ENCODE peak calls at places on chromosomes 2 and 18, in seven cellular contexts. One of them, this sample, is unnamed. For H3K4me1, the result is how much of the 10 kb centered on the place peaks cover.

GRCh38 chr2:188909036-188909435 is 65.1 kb upstream of the COL3A1 start:
- DNase-seq in spleen: no peak
- DNase-seq in Karpas-422: no peak
- DNase-seq in K562: no peak
- DNase-seq in aorta: no peak
- DNase-seq in tibial artery: no peak
- DNase-seq in cardiac muscle cell: no peak
- DNase-seq in this sample: no peak

GRCh38 chr18:43587538-43588153 is 310.4 kb upstream of the SYT4 start:
- DNase-seq in spleen: no peak
- DNase-seq in Karpas-422: peak
- DNase-seq in K562: peak
- DNase-seq in aorta: no peak
- DNase-seq in tibial artery: no peak
- DNase-seq in cardiac muscle cell: peak
- DNase-seq in this sample: no peak

GRCh38 chr2:120224735-120225548 is 1.7 kb upstream of the TMEM185B start:
- DNase-seq in spleen: peak
- DNase-seq in Karpas-422: no peak
- DNase-seq in K562: no peak
- DNase-seq in aorta: no peak
- DNase-seq in tibial artery: no peak
- DNase-seq in cardiac muscle cell: no peak
- DNase-seq in this sample: no peak

GRCh38 chr18:2686349-2686968 is 30.9 kb downstream of the SMCHD1 start:
- DNase-seq in spleen: no peak
- DNase-seq in Karpas-422: no peak
- DNase-seq in K562: no peak
- DNase-seq in aorta: no peak
- DNase-seq in tibial artery: no peak
- DNase-seq in cardiac muscle cell: no peak
- DNase-seq in this sample: no peak

GRCh38 chr2:240840435-240841060 is 20.5 kb upstream of the KIF1A start:
- DNase-seq in spleen: no peak
- DNase-seq in Karpas-422: peak
- DNase-seq in K562: peak
- DNase-seq in aorta: no peak
- DNase-seq in tibial artery: no peak
- DNase-seq in cardiac muscle cell: peak
- DNase-seq in this sample: peak

GRCh38 chr2:17232751-17233150 is 285.5 kb downstream of the RAD51AP2 start:
- DNase-seq in spleen: no peak
- DNase-seq in Karpas-422: no peak
- DNase-seq in K562: no peak
- DNase-seq in aorta: no peak
- DNase-seq in tibial artery: no peak
- DNase-seq in cardiac muscle cell: no peak
- DNase-seq in this sample: no peak

GRCh38 chr18:63590368-63590767 is 3.2 kb downstream of the SERPINB13 start:
- DNase-seq in spleen: no peak
- DNase-seq in Karpas-422: no peak
- DNase-seq in K562: no peak
- DNase-seq in aorta: no peak
- DNase-seq in tibial artery: no peak
- DNase-seq in cardiac muscle cell: peak
- DNase-seq in this sample: no peak

GRCh38 chr2:174785481-174785880 is 21.2 kb upstream of the CHRNA1 start:
- DNase-seq in spleen: no peak
- DNase-seq in Karpas-422: no peak
- DNase-seq in K562: no peak
- DNase-seq in aorta: no peak
- DNase-seq in tibial artery: no peak
- DNase-seq in cardiac muscle cell: no peak
- DNase-seq in this sample: no peak

GRCh38 chr18:76064998-76065397 is 430.0 kb downstream of the ZNF516 start:
- DNase-seq in spleen: no peak
- DNase-seq in Karpas-422: no peak
- DNase-seq in K562: peak
- DNase-seq in aorta: no peak
- DNase-seq in tibial artery: no peak
- DNase-seq in cardiac muscle cell: no peak
- DNase-seq in this sample: no peak

GRCh38 chr2:102271844-102272243 is 39.5 kb upstream of the IL1RL1 start:
- DNase-seq in spleen: no peak
- DNase-seq in Karpas-422: no peak
- DNase-seq in K562: no peak
- DNase-seq in aorta: no peak
- DNase-seq in tibial artery: no peak
- DNase-seq in cardiac muscle cell: no peak
- DNase-seq in this sample: no peak

GRCh38 chr2:240917684-240918257 is 11.6 kb downstream of the CROCC2 start:
- DNase-seq in spleen: no peak
- DNase-seq in Karpas-422: no peak
- DNase-seq in K562: no peak
- DNase-seq in aorta: peak
- DNase-seq in tibial artery: peak
- DNase-seq in cardiac muscle cell: no peak
- DNase-seq in this sample: peak

GRCh38 chr18:54129448-54130134 is 94.9 kb downstream of the MBD2 start:
- DNase-seq in spleen: no peak
- DNase-seq in Karpas-422: no peak
- DNase-seq in K562: no peak
- DNase-seq in aorta: no peak
- DNase-seq in tibial artery: no peak
- DNase-seq in cardiac muscle cell: no peak
- DNase-seq in this sample: no peak

GRCh38 chr18:68992719-68993482 is 195.0 kb downstream of the CCDC102B start:
- DNase-seq in spleen: no peak
- DNase-seq in Karpas-422: no peak
- DNase-seq in K562: no peak
- DNase-seq in aorta: peak
- DNase-seq in tibial artery: no peak
- DNase-seq in cardiac muscle cell: no peak
- DNase-seq in this sample: no peak

GRCh38 chr2:33213244-33213643 is 263.2 kb upstream of the RASGRP3 start:
- DNase-seq in spleen: no peak
- DNase-seq in Karpas-422: no peak
- DNase-seq in K562: no peak
- DNase-seq in aorta: no peak
- DNase-seq in tibial artery: no peak
- DNase-seq in cardiac muscle cell: no peak
- DNase-seq in this sample: no peak
- H3K27ac ChIP-seq in spleen: no peak
- H3K27ac ChIP-seq in Karpas-422: no peak
- H3K27ac ChIP-seq in K562: no peak
- H3K27ac ChIP-seq in aorta: peak
- H3K27ac ChIP-seq in tibial artery: peak
- H3K27ac ChIP-seq in cardiac muscle cell: no peak
- H3K27ac ChIP-seq in this sample: no peak

DNA sequence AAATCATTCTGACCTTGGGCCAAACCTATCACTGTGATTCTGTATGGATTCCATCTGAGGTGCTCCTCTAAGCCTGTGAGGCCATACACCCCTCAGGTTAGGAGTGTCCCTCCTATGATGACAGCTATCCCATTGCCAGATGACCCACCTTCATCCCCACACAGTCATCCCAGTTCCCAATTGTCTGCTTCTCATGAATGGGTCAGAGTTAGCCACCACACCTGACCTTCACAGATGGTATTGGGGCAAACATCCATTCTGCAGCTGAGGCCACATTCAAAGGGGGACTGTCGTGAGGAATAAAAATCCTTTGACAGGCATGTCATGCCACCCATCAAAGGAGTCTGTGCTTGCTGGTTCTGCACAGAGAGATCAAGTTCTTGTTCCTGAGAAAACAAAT is 155.2 kb downstream of the AGPS start:
- DNase-seq in spleen: no peak
- DNase-seq in Karpas-422: no peak
- DNase-seq in K562: no peak
- DNase-seq in aorta: no peak
- DNase-seq in tibial artery: no peak
- DNase-seq in cardiac muscle cell: no peak
- DNase-seq in this sample: no peak
- H3K4me1 ChIP-seq in spleen: under half
- H3K4me1 ChIP-seq in Karpas-422: under half
- H3K4me1 ChIP-seq in K562: under half
- H3K4me1 ChIP-seq in aorta: under half
- H3K4me1 ChIP-seq in tibial artery: under half
- H3K4me1 ChIP-seq in cardiac muscle cell: under half
- H3K4me1 ChIP-seq in this sample: under half

GRCh38 chr2:61359058-61359457 is 111.8 kb downstream of the USP34 start:
- DNase-seq in spleen: no peak
- DNase-seq in Karpas-422: no peak
- DNase-seq in K562: no peak
- DNase-seq in aorta: no peak
- DNase-seq in tibial artery: no peak
- DNase-seq in cardiac muscle cell: no peak
- DNase-seq in this sample: no peak

GRCh38 chr2:61367177-61367576 is 103.7 kb downstream of the USP34 start:
- DNase-seq in spleen: no peak
- DNase-seq in Karpas-422: no peak
- DNase-seq in K562: no peak
- DNase-seq in aorta: no peak
- DNase-seq in tibial artery: no peak
- DNase-seq in cardiac muscle cell: no peak
- DNase-seq in this sample: no peak

GRCh38 chr2:61363580-61363979 is 107.3 kb downstream of the USP34 start:
- DNase-seq in spleen: no peak
- DNase-seq in Karpas-422: no peak
- DNase-seq in K562: no peak
- DNase-seq in aorta: no peak
- DNase-seq in tibial artery: no peak
- DNase-seq in cardiac muscle cell: no peak
- DNase-seq in this sample: no peak

GRCh38 chr2:61361068-61361467 is 109.8 kb downstream of the USP34 start:
- DNase-seq in spleen: no peak
- DNase-seq in Karpas-422: no peak
- DNase-seq in K562: no peak
- DNase-seq in aorta: no peak
- DNase-seq in tibial artery: no peak
- DNase-seq in cardiac muscle cell: no peak
- DNase-seq in this sample: no peak

GRCh38 chr2:61362873-61363272 is 108.0 kb downstream of the USP34 start:
- DNase-seq in spleen: no peak
- DNase-seq in Karpas-422: no peak
- DNase-seq in K562: no peak
- DNase-seq in aorta: no peak
- DNase-seq in tibial artery: no peak
- DNase-seq in cardiac muscle cell: no peak
- DNase-seq in this sample: no peak
- H3K27ac ChIP-seq in spleen: no peak
- H3K27ac ChIP-seq in Karpas-422: no peak
- H3K27ac ChIP-seq in K562: no peak
- H3K27ac ChIP-seq in aorta: no peak
- H3K27ac ChIP-seq in tibial artery: no peak
- H3K27ac ChIP-seq in cardiac muscle cell: no peak
- H3K27ac ChIP-seq in this sample: no peak

GRCh38 chr2:62785810-62786593 is 80.5 kb downstream of the EHBP1 start:
- DNase-seq in spleen: no peak
- DNase-seq in Karpas-422: no peak
- DNase-seq in K562: no peak
- DNase-seq in aorta: no peak
- DNase-seq in tibial artery: no peak
- DNase-seq in cardiac muscle cell: peak
- DNase-seq in this sample: no peak

GRCh38 chr2:62789918-62790317 is 84.4 kb downstream of the EHBP1 start:
- DNase-seq in spleen: no peak
- DNase-seq in Karpas-422: no peak
- DNase-seq in K562: no peak
- DNase-seq in aorta: no peak
- DNase-seq in tibial artery: no peak
- DNase-seq in cardiac muscle cell: no peak
- DNase-seq in this sample: no peak

GRCh38 chr2:62792408-62792807 is 86.9 kb downstream of the EHBP1 start:
- DNase-seq in spleen: no peak
- DNase-seq in Karpas-422: no peak
- DNase-seq in K562: no peak
- DNase-seq in aorta: no peak
- DNase-seq in tibial artery: no peak
- DNase-seq in cardiac muscle cell: no peak
- DNase-seq in this sample: no peak

GRCh38 chr2:62787381-62787780 is 81.9 kb downstream of the EHBP1 start:
- DNase-seq in spleen: no peak
- DNase-seq in Karpas-422: peak
- DNase-seq in K562: peak
- DNase-seq in aorta: no peak
- DNase-seq in tibial artery: no peak
- DNase-seq in cardiac muscle cell: peak
- DNase-seq in this sample: no peak

DNA sequence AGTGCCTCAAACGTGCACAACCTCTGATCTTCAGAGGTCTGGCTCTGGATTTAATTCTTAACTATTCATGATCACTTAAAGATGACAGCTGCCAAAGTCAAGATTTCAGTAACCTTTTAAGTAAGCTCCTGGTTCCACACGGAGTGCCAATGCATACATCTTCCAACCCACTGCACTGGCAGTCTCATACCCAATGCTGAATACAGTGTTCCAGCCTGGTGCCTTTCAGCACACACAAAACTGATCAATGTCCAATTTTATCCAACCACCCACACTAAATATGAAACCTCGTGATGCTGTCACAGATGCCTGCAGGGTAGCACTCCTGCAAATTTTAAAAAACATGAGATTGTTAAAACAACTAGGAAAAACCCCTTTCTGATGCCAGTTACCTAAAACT is 84.0 kb downstream of the EHBP1 start:
- DNase-seq in spleen: no peak
- DNase-seq in Karpas-422: no peak
- DNase-seq in K562: no peak
- DNase-seq in aorta: no peak
- DNase-seq in tibial artery: no peak
- DNase-seq in cardiac muscle cell: no peak
- DNase-seq in this sample: no peak
- H3K4me1 ChIP-seq in spleen: under half
- H3K4me1 ChIP-seq in Karpas-422: under half
- H3K4me1 ChIP-seq in K562: under half
- H3K4me1 ChIP-seq in aorta: under half
- H3K4me1 ChIP-seq in tibial artery: under half
- H3K4me1 ChIP-seq in cardiac muscle cell: under half
- H3K4me1 ChIP-seq in this sample: under half

GRCh38 chr2:21800356-21800755 is 676.6 kb downstream of the TDRD15 start:
- DNase-seq in spleen: no peak
- DNase-seq in Karpas-422: no peak
- DNase-seq in K562: no peak
- DNase-seq in aorta: no peak
- DNase-seq in tibial artery: no peak
- DNase-seq in cardiac muscle cell: no peak
- DNase-seq in this sample: no peak

GRCh38 chr2:21804151-21804550 is 680.4 kb downstream of the TDRD15 start:
- DNase-seq in spleen: no peak
- DNase-seq in Karpas-422: no peak
- DNase-seq in K562: no peak
- DNase-seq in aorta: no peak
- DNase-seq in tibial artery: no peak
- DNase-seq in cardiac muscle cell: no peak
- DNase-seq in this sample: no peak

DNA sequence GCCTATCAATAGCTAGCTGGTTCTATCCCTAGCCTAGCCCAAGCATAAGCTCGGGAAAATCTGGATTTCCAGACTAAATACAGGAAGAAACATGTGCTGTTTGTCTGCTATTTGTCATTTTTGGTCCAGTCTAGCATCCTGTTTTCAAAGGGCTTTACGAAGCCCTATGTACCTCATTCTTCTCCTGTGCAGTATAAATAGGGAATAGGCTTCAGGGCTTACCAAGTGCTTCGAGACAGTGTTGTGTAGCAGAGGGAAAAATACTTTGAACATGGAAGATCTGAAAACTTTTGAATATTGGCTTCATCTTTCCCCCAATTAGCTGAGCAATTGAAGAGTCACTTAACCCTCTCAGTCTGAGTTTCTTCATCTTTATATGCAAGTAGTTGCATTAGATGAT is 679.8 kb downstream of the TDRD15 start:
- DNase-seq in spleen: no peak
- DNase-seq in Karpas-422: no peak
- DNase-seq in K562: no peak
- DNase-seq in aorta: no peak
- DNase-seq in tibial artery: no peak
- DNase-seq in cardiac muscle cell: no peak
- DNase-seq in this sample: no peak
- H3K27ac ChIP-seq in spleen: no peak
- H3K27ac ChIP-seq in Karpas-422: no peak
- H3K27ac ChIP-seq in K562: no peak
- H3K27ac ChIP-seq in aorta: no peak
- H3K27ac ChIP-seq in tibial artery: no peak
- H3K27ac ChIP-seq in cardiac muscle cell: no peak
- H3K27ac ChIP-seq in this sample: no peak